ENCODE peak calls at places on chromosomes 2 and 18, in seven cellular contexts. U, Y, Z, G, F, K and S are unnamed samples.

GRCh38 chr18:48583568-48583967 is 44.7 kb downstream of the CTIF start:
- DNase-seq in U (no peak), Y (no peak), Z (no peak), G (no peak), F (no peak), K (no peak), S (no peak)

GRCh38 chr2:129058981-129059380 is 740.3 kb upstream of the HS6ST1 start:
- DNase-seq in U (no peak), Y (no peak), Z (no peak), G (no peak), F (no peak), K (no peak), S (no peak)

GRCh38 chr2:27494284-27494943 is 586 bp downstream of the FNDC4 start:
- DNase-seq in U (peak; percentile 18), Y (no peak), Z (no peak), G (peak; percentile 4), F (no peak), K (no peak), S (peak; percentile 95)

GRCh38 chr18:49778826-49779465 is 34.4 kb downstream of the ACAA2 start:
- DNase-seq in U (no peak), Y (no peak), Z (no peak), G (peak; percentile 28), F (no peak), K (no peak), S (no peak)

GRCh38 chr2:190088917-190089316 is 26.4 kb upstream of the MSTN start:
- DNase-seq in U (no peak), Y (peak; percentile 24), Z (peak; percentile 8), G (peak; percentile 47), F (peak; percentile 72), K (peak; percentile 76), S (peak; percentile 52)

GRCh38 chr2:181468857-181469256 is 11.7 kb downstream of the ITGA4 start:
- DNase-seq in U (no peak), Y (no peak), Z (no peak), G (no peak), F (no peak), K (no peak), S (no peak)

GRCh38 chr2:10344105-10345066 is 41.7 kb downstream of the HPCAL1 start:
- DNase-seq in U (no peak), Y (no peak), Z (no peak), G (no peak), F (no peak), K (no peak), S (peak; percentile 24)

GRCh38 chr18:24656044-24656443 is 195.6 kb downstream of the HRH4 start:
- DNase-seq in U (no peak), Y (no peak), Z (no peak), G (no peak), F (no peak), K (no peak), S (no peak)

GRCh38 chr2:15791294-15791693 is 149.1 kb upstream of the MYCN start:
- DNase-seq in U (no peak), Y (no peak), Z (no peak), G (no peak), F (no peak), K (no peak), S (no peak)

GRCh38 chr2:37201766-37202165 is 5.5 kb downstream of the CEBPZOS start:
- DNase-seq in U (no peak), Y (no peak), Z (no peak), G (no peak), F (no peak), K (no peak), S (no peak)

GRCh38 chr2:170643346-170643745 is 71.8 kb upstream of the SP5 start:
- DNase-seq in U (no peak), Y (no peak), Z (no peak), G (no peak), F (no peak), K (no peak), S (no peak)

GRCh38 chr2:723761-724160 is 46.6 kb upstream of the TMEM18 start:
- DNase-seq in U (no peak), Y (no peak), Z (no peak), G (no peak), F (no peak), K (no peak), S (no peak)

DNA sequence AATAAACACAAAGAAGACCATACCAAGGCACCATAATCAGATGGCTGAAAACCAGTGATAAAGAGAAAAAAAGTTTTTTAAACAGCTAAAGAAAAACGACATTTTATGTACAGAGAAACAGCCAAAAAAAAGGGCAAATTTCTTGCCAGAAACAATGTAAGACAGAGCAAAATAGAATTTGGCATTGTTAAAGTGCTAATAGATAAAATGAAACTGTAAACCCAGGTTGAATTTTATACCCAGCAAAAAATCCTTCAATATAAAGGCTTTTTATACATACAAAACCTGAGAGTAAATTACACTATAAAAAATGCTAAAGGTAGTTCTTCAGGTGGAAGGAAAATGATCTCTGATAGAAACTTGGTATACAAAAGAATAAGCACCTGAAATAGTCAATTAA is 45.7 kb downstream of the FAM117B start:
- DNase-seq in U (no peak), Y (no peak), Z (no peak), G (no peak), F (no peak), K (no peak), S (no peak)
- H3K9me3 ChIP-seq in U (peaks cover 48% of the 10 kb centered on the region), Y (peaks cover 8% of the 10 kb centered on the region), Z (peaks cover 13% of the 10 kb centered on the region), G (no peaks in the 10 kb centered on the region), F (peaks cover 10% of the 10 kb centered on the region), K (no peaks in the 10 kb centered on the region), S (peaks cover 6% of the 10 kb centered on the region)

DNA sequence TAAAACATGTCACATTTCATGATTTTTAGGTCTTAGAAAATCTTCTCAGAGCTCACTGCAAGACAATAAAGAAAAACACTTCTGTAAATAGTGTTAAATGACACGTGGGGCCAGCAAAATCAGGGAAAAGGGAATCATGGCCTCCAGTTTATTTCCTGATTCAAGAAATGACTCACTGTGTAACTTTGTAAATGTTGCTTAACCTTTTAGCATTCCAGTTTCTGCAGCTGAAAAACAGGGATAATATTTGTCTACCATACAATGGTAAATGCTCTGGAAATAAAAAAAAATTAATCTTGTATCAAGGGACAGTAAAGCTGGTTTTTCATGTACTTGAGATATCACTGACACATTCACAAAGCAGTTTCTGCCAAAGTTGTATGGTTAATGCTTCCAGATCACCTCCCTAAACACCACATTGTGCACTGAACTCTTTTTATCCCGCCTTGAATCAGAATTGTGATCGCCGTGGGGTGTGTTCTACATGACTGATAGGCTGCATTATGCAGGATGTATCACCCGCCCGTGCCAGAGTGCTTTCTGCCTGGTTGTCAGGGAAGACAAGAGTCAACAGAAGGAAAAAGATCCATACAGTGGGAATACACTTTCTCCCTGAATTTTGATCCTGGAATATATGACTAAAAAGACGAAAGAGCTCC is 238.8 kb downstream of the IKZF2 start:
- DNase-seq in U (no peak), Y (no peak), Z (no peak), G (peak; percentile 50), F (no peak), K (peak; percentile 11), S (no peak)
- H3K9me3 ChIP-seq in U (no peaks in the 10 kb centered on the region), Y (no peaks in the 10 kb centered on the region), Z (no peaks in the 10 kb centered on the region), G (no peaks in the 10 kb centered on the region), F (no peaks in the 10 kb centered on the region), K (no peaks in the 10 kb centered on the region), S (no peaks in the 10 kb centered on the region)

GRCh38 chr2:88606371-88607030 is 20.8 kb downstream of the EIF2AK3 start:
- DNase-seq in U (no peak), Y (no peak), Z (no peak), G (no peak), F (no peak), K (no peak), S (no peak)
- H3K9me3 ChIP-seq in U (no peaks in the 10 kb centered on the region), Y (no peaks in the 10 kb centered on the region), Z (no peaks in the 10 kb centered on the region), G (no peaks in the 10 kb centered on the region), F (no peaks in the 10 kb centered on the region), K (no peaks in the 10 kb centered on the region), S (no peaks in the 10 kb centered on the region)

GRCh38 chr2:44137048-44137447 is 31.6 kb upstream of the PPM1B start:
- DNase-seq in U (no peak), Y (no peak), Z (no peak), G (no peak), F (no peak), K (no peak), S (no peak)

GRCh38 chr2:44136186-44136585 is 32.5 kb upstream of the PPM1B start:
- DNase-seq in U (no peak), Y (peak; percentile 21), Z (no peak), G (peak; percentile 25), F (no peak), K (no peak), S (no peak)

GRCh38 chr2:44135771-44136170 is 32.9 kb upstream of the PPM1B start:
- DNase-seq in U (no peak), Y (peak; percentile 21), Z (no peak), G (no peak), F (no peak), K (no peak), S (no peak)

GRCh38 chr2:44134848-44135247 is 33.8 kb upstream of the PPM1B start:
- DNase-seq in U (no peak), Y (no peak), Z (no peak), G (no peak), F (no peak), K (no peak), S (no peak)

DNA sequence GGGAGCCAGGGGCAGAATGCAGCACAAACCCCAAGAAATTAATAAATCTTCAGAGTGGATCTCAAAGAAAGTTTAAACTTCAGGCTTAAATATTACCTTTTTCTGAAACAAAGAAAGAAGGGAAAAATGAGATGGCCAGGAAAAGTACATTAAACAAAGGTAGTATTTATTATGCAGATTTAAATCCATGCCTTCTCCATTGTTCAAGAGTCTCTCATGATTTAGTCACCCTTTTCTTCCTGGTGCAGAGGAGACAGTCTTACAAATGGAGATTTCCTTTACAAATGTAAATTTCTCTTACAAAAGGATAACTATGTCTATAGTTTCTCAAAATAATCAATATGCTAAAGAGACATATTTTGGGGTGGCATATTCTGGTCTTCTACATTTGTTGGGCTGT is 33.4 kb upstream of the PPM1B start:
- DNase-seq in U (no peak), Y (no peak), Z (no peak), G (no peak), F (no peak), K (no peak), S (no peak)
- H3K9me3 ChIP-seq in U (peaks cover 6% of the 10 kb centered on the region), Y (no peaks in the 10 kb centered on the region), Z (peaks cover 5% of the 10 kb centered on the region), G (no peaks in the 10 kb centered on the region), F (no peaks in the 10 kb centered on the region), K (no peaks in the 10 kb centered on the region), S (no peaks in the 10 kb centered on the region)

DNA sequence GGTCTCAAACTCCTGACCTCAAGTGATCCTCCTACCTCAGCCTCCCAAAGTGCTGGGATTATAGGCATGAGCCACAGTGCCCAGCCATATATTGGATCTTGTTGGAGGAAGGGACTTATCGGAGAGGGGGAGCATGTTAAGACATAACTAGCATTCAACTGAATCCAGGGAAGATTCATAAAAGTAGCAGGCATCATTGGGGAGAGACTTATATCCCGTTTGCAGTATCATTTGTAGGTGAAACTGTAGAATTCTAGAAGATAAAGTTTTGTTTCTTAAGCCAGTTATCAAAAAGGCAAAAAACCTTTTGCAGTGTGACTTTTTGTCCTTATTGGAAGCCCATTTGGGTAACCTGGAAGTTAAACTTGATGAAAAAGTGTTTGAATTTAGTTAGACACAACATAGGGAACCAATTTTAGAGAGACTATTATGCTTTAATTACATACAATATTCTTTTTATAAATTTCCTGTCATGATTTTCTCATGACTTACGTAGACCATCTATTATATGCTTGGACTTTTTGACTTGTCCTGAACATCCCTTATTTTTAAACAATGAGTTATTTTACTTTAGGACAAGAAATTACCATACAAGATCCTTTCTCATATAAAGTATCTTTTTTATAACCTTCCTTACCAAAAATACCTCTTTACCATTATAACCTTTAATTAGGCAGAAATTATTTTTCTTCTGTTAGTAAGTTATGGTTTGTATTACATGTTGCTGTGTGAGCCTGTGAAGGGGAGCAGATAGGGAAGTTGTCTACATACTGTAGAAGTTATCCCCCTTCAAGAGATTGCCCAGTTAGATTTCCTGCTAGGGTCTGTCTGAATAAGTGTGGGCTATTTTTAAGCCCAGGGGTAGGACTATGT is 20.3 kb downstream of the RAB3GAP1 start:
- DNase-seq in U (no peak), Y (no peak), Z (no peak), G (peak; percentile 11), F (peak; percentile 31), K (no peak), S (no peak)
- H3K9me3 ChIP-seq in U (peaks cover 15% of the 10 kb centered on the region), Y (peaks cover 15% of the 10 kb centered on the region), Z (peaks cover 12% of the 10 kb centered on the region), G (peaks cover 12% of the 10 kb centered on the region), F (peaks cover 31% of the 10 kb centered on the region), K (no peaks in the 10 kb centered on the region), S (no peaks in the 10 kb centered on the region)